ENCODE peak calls at places on chromosome X, in five cellular contexts. One of them, this sample, is unnamed.

GRCh38 chrX:20265221-20265725 is 1.4 kb downstream of the RPS6KA3 start:
- DNase-seq in HL-60: peak; percentile 49
- DNase-seq in A549: peak; percentile 36
- DNase-seq in SK-N-SH: peak; percentile 31
- DNase-seq in GM12878: no peak
- DNase-seq in this sample: peak; percentile 52

GRCh38 chrX:152137771-152138387 is 498 bp downstream of the MAGEA10 start:
- DNase-seq in HL-60: no peak
- DNase-seq in GM12878: no peak
- DNase-seq in SK-N-SH: no peak
- DNase-seq in A549: no peak
- DNase-seq in this sample: no peak

GRCh38 chrX:68183612-68184214 is 249.6 kb downstream of the OPHN1 start:
- DNase-seq in A549: peak; percentile 12
- DNase-seq in HL-60: peak; percentile 4
- DNase-seq in GM12878: no peak
- DNase-seq in SK-N-SH: peak; percentile 9
- DNase-seq in this sample: peak; percentile 65

GRCh38 chrX:120308959-120309872 is 2.0 kb downstream of the TMEM255A start:
- DNase-seq in SK-N-SH: peak; percentile 54
- DNase-seq in A549: peak; percentile 36
- DNase-seq in GM12878: peak; percentile 47
- DNase-seq in HL-60: peak; percentile 66
- DNase-seq in this sample: peak; percentile 80

GRCh38 chrX:70096052-70096451 is 33.8 kb downstream of the OTUD6A start:
- DNase-seq in HL-60: no peak
- DNase-seq in SK-N-SH: no peak
- DNase-seq in GM12878: no peak
- DNase-seq in A549: no peak
- DNase-seq in this sample: peak; percentile 13

GRCh38 chrX:21990812-21991211 is 41.3 kb upstream of the PHEX start:
- DNase-seq in HL-60: peak; percentile 19
- DNase-seq in A549: no peak
- DNase-seq in SK-N-SH: no peak
- DNase-seq in GM12878: no peak
- DNase-seq in this sample: no peak

GRCh38 chrX:89124985-89125384 is 378.0 kb downstream of the CPXCR1 start:
- DNase-seq in HL-60: no peak
- DNase-seq in A549: no peak
- DNase-seq in SK-N-SH: no peak
- DNase-seq in GM12878: no peak
- DNase-seq in this sample: no peak

GRCh38 chrX:43589735-43590515 is 66.2 kb upstream of the MAOA start:
- DNase-seq in GM12878: no peak
- DNase-seq in SK-N-SH: no peak
- DNase-seq in HL-60: no peak
- DNase-seq in A549: no peak
- DNase-seq in this sample: no peak

GRCh38 chrX:136767104-136767941 is 13.4 kb downstream of the ARHGEF6 start:
- DNase-seq in A549: peak; percentile 53
- DNase-seq in HL-60: peak; percentile 71
- DNase-seq in GM12878: no peak
- DNase-seq in SK-N-SH: peak; percentile 84
- DNase-seq in this sample: peak; percentile 72

GRCh38 chrX:112677167-112677566 is 2.6 kb downstream of the LHFPL1 start:
- DNase-seq in A549: no peak
- DNase-seq in SK-N-SH: no peak
- DNase-seq in GM12878: no peak
- DNase-seq in HL-60: no peak
- DNase-seq in this sample: no peak

GRCh38 chrX:103878466-103879151 is 46.6 kb upstream of the RAB9B start:
- DNase-seq in HL-60: no peak
- DNase-seq in GM12878: no peak
- DNase-seq in A549: no peak
- DNase-seq in SK-N-SH: no peak
- DNase-seq in this sample: peak; percentile 7

GRCh38 chrX:10636337-10636736 is 16.0 kb upstream of the MID1 start:
- DNase-seq in A549: peak; percentile 71
- DNase-seq in GM12878: no peak
- DNase-seq in SK-N-SH: peak; percentile 39
- DNase-seq in HL-60: no peak
- DNase-seq in this sample: peak; percentile 72

GRCh38 chrX:31320740-31321139 is 248.9 kb upstream of the FTHL17 start:
- DNase-seq in GM12878: no peak
- DNase-seq in A549: no peak
- DNase-seq in SK-N-SH: no peak
- DNase-seq in HL-60: no peak
- DNase-seq in this sample: no peak

GRCh38 chrX:153459976-153460375 is 10.4 kb downstream of the HAUS7 start:
- DNase-seq in GM12878: no peak
- DNase-seq in HL-60: no peak
- DNase-seq in A549: no peak
- DNase-seq in SK-N-SH: no peak
- DNase-seq in this sample: no peak

GRCh38 chrX:50495616-50496015 is 25.0 kb upstream of the DGKK start:
- DNase-seq in A549: no peak
- DNase-seq in HL-60: no peak
- DNase-seq in SK-N-SH: no peak
- DNase-seq in GM12878: no peak
- DNase-seq in this sample: no peak

GRCh38 chrX:118370921-118371624 is 25.2 kb downstream of the WDR44 start:
- DNase-seq in A549: no peak
- DNase-seq in GM12878: no peak
- DNase-seq in HL-60: no peak
- DNase-seq in SK-N-SH: no peak
- DNase-seq in this sample: no peak

GRCh38 chrX:71214152-71214551 is 8.9 kb upstream of the GJB1 start:
- DNase-seq in GM12878: no peak
- DNase-seq in SK-N-SH: no peak
- DNase-seq in A549: no peak
- DNase-seq in HL-60: no peak
- DNase-seq in this sample: no peak

GRCh38 chrX:1205681-1206611 is 6.5 kb downstream of the CRLF2 start:
- DNase-seq in HL-60: no peak
- DNase-seq in A549: peak; percentile 65
- DNase-seq in GM12878: no peak
- DNase-seq in SK-N-SH: peak; percentile 8
- DNase-seq in this sample: peak; percentile 98

GRCh38 chrX:136220535-136220934 is 30.7 kb downstream of the MAP7D3 start:
- DNase-seq in SK-N-SH: no peak
- DNase-seq in A549: no peak
- DNase-seq in HL-60: no peak
- DNase-seq in GM12878: no peak
- DNase-seq in this sample: no peak

GRCh38 chrX:9285342-9285771 is 179.5 kb upstream of the TBL1X start:
- DNase-seq in HL-60: no peak
- DNase-seq in SK-N-SH: no peak
- DNase-seq in A549: no peak
- DNase-seq in GM12878: no peak
- DNase-seq in this sample: no peak

GRCh38 chrX:150158554-150159332 is 204.4 kb upstream of the MAMLD1 start:
- DNase-seq in GM12878: no peak
- DNase-seq in SK-N-SH: peak; percentile 19
- DNase-seq in A549: no peak
- DNase-seq in HL-60: no peak
- DNase-seq in this sample: no peak

GRCh38 chrX:119459181-119459580 is 9.1 kb upstream of the SLC25A5 start:
- DNase-seq in SK-N-SH: no peak
- DNase-seq in A549: no peak
- DNase-seq in HL-60: no peak
- DNase-seq in GM12878: no peak
- DNase-seq in this sample: no peak

GRCh38 chrX:74422029-74422352 is 698 bp downstream of the SLC16A2 start:
- DNase-seq in HL-60: no peak
- DNase-seq in A549: no peak
- DNase-seq in GM12878: no peak
- DNase-seq in SK-N-SH: peak; percentile 34
- DNase-seq in this sample: peak; percentile 9
- H3K4me3 ChIP-seq in HL-60: no peak overlapping the region
- H3K4me3 ChIP-seq in A549: peak overlapping the region; percentile 70
- H3K4me3 ChIP-seq in GM12878: no peak overlapping the region
- H3K4me3 ChIP-seq in SK-N-SH: peak overlapping the region; percentile 56
- H3K4me3 ChIP-seq in this sample: peak overlapping the region; percentile 67

DNA sequence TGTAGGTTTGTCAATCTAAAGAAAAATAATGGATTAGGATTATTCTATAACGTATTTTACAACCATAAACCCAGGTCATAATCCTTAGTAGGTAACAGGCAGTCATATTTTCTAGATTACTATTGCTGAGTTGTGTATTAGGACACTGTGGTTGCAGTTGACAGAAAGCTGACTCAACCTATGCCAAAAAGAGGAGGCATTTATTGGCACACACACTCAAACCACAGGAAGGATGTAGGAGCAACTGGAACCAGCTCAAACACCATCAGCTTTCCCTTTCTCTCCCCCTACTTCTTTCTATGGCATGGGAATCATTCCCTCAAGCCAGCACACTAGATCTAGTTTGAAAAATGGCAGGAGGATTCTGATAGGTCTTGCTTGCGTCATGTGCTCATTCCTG is 136.4 kb upstream of the FAM9C start:
- DNase-seq in SK-N-SH: no peak
- DNase-seq in A549: no peak
- DNase-seq in HL-60: peak; percentile 37
- DNase-seq in GM12878: no peak
- DNase-seq in this sample: no peak
- TF ChIP-seq REST in SK-N-SH: no peak
- TF ChIP-seq REST in A549: no peak
- TF ChIP-seq REST in HL-60: no peak
- TF ChIP-seq REST in GM12878: no peak
- TF ChIP-seq REST in this sample: no peak

GRCh38 chrX:45806410-45807121 is 605.9 kb upstream of the DIPK2B start:
- DNase-seq in HL-60: no peak
- DNase-seq in SK-N-SH: no peak
- DNase-seq in A549: no peak
- DNase-seq in GM12878: peak; percentile 5
- DNase-seq in this sample: no peak
- H3K4me3 ChIP-seq in HL-60: no peak overlapping the region
- H3K4me3 ChIP-seq in SK-N-SH: peak overlapping the region; percentile 47
- H3K4me3 ChIP-seq in A549: no peak overlapping the region
- H3K4me3 ChIP-seq in GM12878: no peak overlapping the region
- H3K4me3 ChIP-seq in this sample: no peak overlapping the region

DNA sequence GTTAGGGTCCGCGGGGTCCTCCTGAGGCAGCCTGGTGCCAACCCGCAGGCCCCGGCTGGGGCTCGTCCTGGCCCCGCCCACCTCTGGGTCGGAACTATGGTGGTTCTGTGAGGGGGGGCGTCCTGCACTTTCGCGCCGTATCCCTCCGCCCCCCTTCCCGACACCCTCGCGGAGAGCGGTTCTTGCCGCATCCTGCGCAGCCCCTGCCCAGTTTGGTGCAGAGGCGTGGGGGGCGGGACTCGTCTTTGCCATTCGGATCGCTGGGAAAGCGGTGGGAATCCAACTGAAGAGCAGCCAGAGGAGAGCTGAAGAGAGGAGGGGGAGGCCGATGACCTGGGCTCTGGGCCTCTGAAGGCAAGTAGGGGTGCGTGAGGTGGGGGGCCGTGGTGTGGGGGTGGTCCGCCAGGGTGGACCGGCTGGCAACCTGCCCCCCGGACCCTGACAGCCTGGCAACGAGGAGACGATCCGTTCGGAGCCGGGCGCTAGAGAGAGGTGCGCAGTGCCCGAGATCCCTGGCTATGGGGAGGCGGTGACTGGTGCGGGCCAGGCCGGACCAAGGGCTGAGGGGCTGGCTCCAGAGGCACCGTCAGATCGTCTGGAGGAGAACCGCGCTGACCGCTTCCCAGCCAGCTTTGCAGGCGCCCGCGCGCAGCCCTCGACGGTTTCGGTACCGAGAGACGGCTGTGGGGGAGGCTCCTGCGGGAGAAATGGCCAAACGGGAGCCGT is at the start of gene GPRASP1:
- DNase-seq in A549: no peak
- DNase-seq in HL-60: no peak
- DNase-seq in GM12878: no peak
- DNase-seq in SK-N-SH: peak; percentile 72
- DNase-seq in this sample: peak; percentile 69
- TF ChIP-seq REST in A549: no peak
- TF ChIP-seq REST in HL-60: no peak
- TF ChIP-seq REST in GM12878: no peak
- TF ChIP-seq REST in SK-N-SH: no peak
- TF ChIP-seq REST in this sample: no peak

DNA sequence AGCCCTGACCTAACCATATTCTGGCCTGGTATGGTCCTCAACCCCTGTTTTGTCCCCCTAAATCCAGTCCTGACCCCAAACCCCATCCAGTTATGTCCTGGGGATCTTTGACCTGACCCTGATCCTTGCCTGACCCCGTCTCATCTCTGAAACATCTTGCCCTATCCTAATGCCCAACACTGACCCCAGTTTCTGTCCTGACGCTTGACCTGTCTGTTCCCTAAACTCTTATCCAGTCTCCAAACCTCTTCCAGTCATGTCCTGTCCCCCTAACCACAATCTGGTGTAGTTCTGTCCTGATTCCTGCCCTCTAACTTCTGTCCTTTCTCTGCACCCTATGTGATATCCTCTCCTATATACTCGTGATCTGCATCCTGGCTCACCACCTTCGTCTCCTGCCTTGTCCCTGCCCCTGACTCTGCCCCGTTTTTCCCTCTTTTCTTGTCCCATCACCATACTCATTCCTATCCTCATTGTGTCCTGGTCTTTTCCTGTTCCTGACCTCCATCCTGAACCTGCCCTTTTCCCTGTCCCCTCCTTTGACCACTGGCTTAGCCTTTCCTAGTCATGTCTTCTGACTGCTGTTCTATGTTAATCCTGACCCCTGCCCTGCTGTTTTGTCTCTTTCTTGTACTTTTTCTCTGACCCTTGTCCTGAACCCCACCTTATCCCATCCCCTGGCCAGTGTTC is 4.6 kb upstream of the CCDC120 start:
- DNase-seq in SK-N-SH: no peak
- DNase-seq in GM12878: no peak
- DNase-seq in A549: no peak
- DNase-seq in HL-60: no peak
- DNase-seq in this sample: no peak
- H3K4me3 ChIP-seq in SK-N-SH: peak overlapping the region; percentile 52
- H3K4me3 ChIP-seq in GM12878: peak overlapping the region; percentile 11
- H3K4me3 ChIP-seq in A549: peak overlapping the region; percentile 92
- H3K4me3 ChIP-seq in HL-60: no peak overlapping the region
- H3K4me3 ChIP-seq in this sample: peak overlapping the region; percentile 63

GRCh38 chrX:2516612-2517011 is 15.8 kb upstream of the DHRSX start:
- DNase-seq in SK-N-SH: no peak
- DNase-seq in GM12878: peak; percentile 66
- DNase-seq in HL-60: no peak
- DNase-seq in A549: no peak
- DNase-seq in this sample: no peak

GRCh38 chrX:2520539-2520938 is 19.8 kb upstream of the DHRSX start:
- DNase-seq in A549: no peak
- DNase-seq in GM12878: no peak
- DNase-seq in SK-N-SH: no peak
- DNase-seq in HL-60: no peak
- DNase-seq in this sample: no peak

GRCh38 chrX:2523911-2524310 is 23.1 kb upstream of the DHRSX start:
- DNase-seq in HL-60: no peak
- DNase-seq in A549: no peak
- DNase-seq in SK-N-SH: no peak
- DNase-seq in GM12878: no peak
- DNase-seq in this sample: peak; percentile 70

GRCh38 chrX:2521927-2522386 is 21.2 kb upstream of the DHRSX start:
- DNase-seq in SK-N-SH: no peak
- DNase-seq in HL-60: no peak
- DNase-seq in A549: no peak
- DNase-seq in GM12878: no peak
- DNase-seq in this sample: no peak

GRCh38 chrX:2521092-2521926 is 20.5 kb upstream of the DHRSX start:
- DNase-seq in HL-60: peak; percentile 16
- DNase-seq in SK-N-SH: no peak
- DNase-seq in A549: no peak
- DNase-seq in GM12878: peak; percentile 83
- DNase-seq in this sample: no peak
- TF ChIP-seq REST in HL-60: no peak
- TF ChIP-seq REST in SK-N-SH: no peak
- TF ChIP-seq REST in A549: no peak
- TF ChIP-seq REST in GM12878: no peak
- TF ChIP-seq REST in this sample: no peak